ENCODE peak calls at places on chromosomes 1 and 21, in four cellular contexts. X is GM12878, S is K562, T is HepG2. L is an unnamed sample.
A peak's percentile ranks its signal among the peaks of the same experiment; 100 is the strongest.

GRCh38 chr1:214570442-214570841 is 19.0 kb upstream of the PTPN14 start:
- DNase-seq in X (no peak), S (no peak), T (no peak), L (peak; percentile 83)

GRCh38 chr1:29259802-29260441 is 23.6 kb downstream of the PTPRU start:
- DNase-seq in X (no peak), S (peak; percentile 84), T (no peak), L (no peak)

GRCh38 chr1:9717193-9718005 is 65.9 kb downstream of the PIK3CD start:
- DNase-seq in X (peak; percentile 39), S (peak; percentile 98), T (peak; percentile 93), L (peak; percentile 58)

GRCh38 chr1:172663726-172664125 is 4.8 kb downstream of the FASLG start:
- DNase-seq in X (no peak), S (peak; percentile 28), T (no peak), L (no peak)

GRCh38 chr1:84722794-84723193 is 32.5 kb upstream of the SSX2IP start:
- DNase-seq in X (no peak), S (no peak), T (no peak), L (no peak)

GRCh38 chr1:86868477-86868876 is 45.4 kb downstream of the SELENOF start:
- DNase-seq in X (no peak), S (no peak), T (no peak), L (peak; percentile 32)

GRCh38 chr1:9058465-9058864 is 11.0 kb downstream of the SLC2A5 start:
- DNase-seq in X (no peak), S (no peak), T (peak; percentile 32), L (no peak)

GRCh38 chr1:58848818-58849411 is 65.1 kb upstream of the JUN start:
- DNase-seq in X (no peak), S (peak; percentile 63), T (peak; percentile 25), L (peak; percentile 95)

GRCh38 chr21:25171438-25171837 is 435.8 kb downstream of the MRPL39 start:
- DNase-seq in X (no peak), S (no peak), T (no peak), L (no peak)

GRCh38 chr21:35942211-35943144 is 117.8 kb downstream of the SETD4 start:
- DNase-seq in X (no peak), S (no peak), T (no peak), L (no peak)

GRCh38 chr1:156895408-156895874 is 1.9 kb downstream of the PEAR1 start:
- DNase-seq in X (no peak), S (no peak), T (no peak), L (no peak)
- H3K27me3 ChIP-seq in X (peaks cover 15% of the 10 kb centered on the region), S (no peaks in the 10 kb centered on the region), T (peaks cover 77% of the 10 kb centered on the region), L (no peaks in the 10 kb centered on the region)

GRCh38 chr1:183470961-183471747 is 1.1 kb upstream of the SMG7 start:
- DNase-seq in X (peak; percentile 50), S (peak; percentile 84), T (peak; percentile 58), L (peak; percentile 78)
- TF ChIP-seq POLR2A in X (no peak), S (peak; percentile 67), T (peak; percentile 47), L (no peak)

DNA sequence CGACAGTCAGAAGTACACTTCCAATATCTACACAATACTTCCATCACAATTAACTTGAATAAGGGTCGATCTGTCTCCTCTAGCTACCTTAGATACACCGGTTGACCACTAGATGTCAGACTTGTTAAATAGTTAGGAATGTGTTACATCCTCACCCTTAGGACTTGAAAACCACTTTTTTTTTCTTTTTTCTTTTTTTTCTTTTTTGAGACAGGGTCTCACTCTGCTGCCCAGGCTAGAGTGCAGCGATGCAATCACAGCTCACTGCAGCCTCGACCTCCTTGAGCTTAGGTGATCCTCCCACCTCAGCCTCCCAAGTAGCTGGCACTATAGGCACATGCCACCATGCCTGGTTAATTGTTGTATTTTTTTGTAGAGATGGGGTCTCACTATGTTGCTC is 120.4 kb upstream of the GREM2 start:
- DNase-seq in X (no peak), S (peak; percentile 44), T (peak; percentile 53), L (peak; percentile 70)
- TF ChIP-seq MYC in X (no peak), S (no peak), T (no peak), L (no peak)

GRCh38 chr1:211129790-211130189 is 4.2 kb downstream of the KCNH1 start:
- DNase-seq in X (no peak), S (no peak), T (no peak), L (no peak)
- H3K27me3 ChIP-seq in X (no peaks in the 10 kb centered on the region), S (peaks cover 28% of the 10 kb centered on the region), T (peaks cover 40% of the 10 kb centered on the region), L (peaks cover 11% of the 10 kb centered on the region)

GRCh38 chr1:160726114-160726497 is 12.9 kb upstream of the SLAMF7 start:
- DNase-seq in X (no peak), S (peak; percentile 76), T (no peak), L (no peak)
- TF ChIP-seq POLR2A in X (no peak), S (peak; percentile 87), T (no peak), L (no peak)

DNA sequence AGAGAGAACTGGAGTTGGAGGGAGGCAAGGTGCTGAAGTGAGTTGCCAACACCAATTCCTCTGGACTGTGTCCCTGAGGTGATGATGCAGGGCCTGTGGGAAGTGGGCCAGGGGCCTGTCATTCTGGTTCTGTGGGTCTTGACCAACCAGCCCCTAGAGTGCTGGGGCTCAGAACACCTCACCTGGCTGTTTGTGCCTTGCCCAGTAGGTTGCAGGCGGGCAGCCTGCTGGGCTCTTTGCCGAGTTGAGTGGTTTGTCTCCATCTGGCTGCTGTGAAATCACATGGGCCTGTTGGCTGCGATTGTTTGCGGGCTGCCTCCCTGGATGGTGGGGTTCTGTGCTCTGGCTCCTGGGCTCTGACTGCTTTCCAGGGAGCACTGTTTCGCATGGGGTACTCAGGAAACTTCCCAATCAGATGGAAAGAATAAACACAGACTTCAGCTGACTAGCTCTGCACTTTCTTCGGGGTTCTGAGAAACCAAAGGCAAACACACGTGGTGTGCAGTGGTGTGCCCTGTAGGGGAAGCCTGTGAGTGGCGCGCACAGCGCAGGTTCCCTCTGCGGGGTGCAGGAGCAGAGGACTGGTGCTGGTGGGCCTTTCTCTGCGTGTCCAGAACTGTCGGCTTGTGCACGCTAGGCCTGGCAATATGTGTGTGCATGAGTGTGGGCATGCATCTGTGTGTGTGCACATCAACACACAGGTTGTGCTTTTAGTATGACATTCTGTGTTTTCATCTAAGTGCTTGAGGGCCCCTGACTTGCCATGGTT is 95.1 kb downstream of the RHOU start:
- DNase-seq in X (no peak), S (no peak), T (no peak), L (no peak)
- TF ChIP-seq MYC in X (no peak), S (no peak), T (no peak), L (no peak)

DNA sequence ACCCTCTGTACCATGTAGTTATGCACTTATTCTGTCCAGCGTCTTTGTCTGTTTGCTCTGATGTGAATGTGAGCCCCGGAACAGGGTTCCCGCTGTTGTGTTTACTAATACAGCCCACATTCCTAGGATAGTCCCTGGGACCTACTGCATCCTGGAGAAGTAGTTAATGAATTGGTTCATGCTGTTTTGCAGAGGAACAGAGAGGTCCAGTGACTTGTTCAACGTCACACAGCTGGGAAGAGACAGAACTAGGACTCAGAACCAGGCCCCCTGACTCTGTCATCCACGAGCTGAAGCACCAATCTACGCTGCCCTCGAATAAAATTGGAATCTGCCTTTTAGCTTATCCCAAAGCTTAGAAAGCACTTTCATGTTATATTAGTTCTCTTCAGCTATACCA is 784 bp downstream of the AGT start:
- DNase-seq in X (no peak), S (no peak), T (no peak), L (no peak)
- H3K27me3 ChIP-seq in X (no peaks in the 10 kb centered on the region), S (peaks cover 37% of the 10 kb centered on the region), T (peaks cover 2% of the 10 kb centered on the region), L (no peaks in the 10 kb centered on the region)